ENCODE peak calls at places on chromosome 1, in six cellular contexts. One of them, this sample, is unnamed. For H3K4me1 and H3K27me3, the result is how much of the 10 kb centered on the place peaks cover.

GRCh38 chr1:47818682-47819502 is 178.3 kb downstream of the TRABD2B start:
- DNase-seq in esophagus squamous epithelium: no peak
- DNase-seq in ascending aorta: no peak
- DNase-seq in uterus: no peak
- DNase-seq in ovary: no peak
- DNase-seq in PC-9: no peak
- DNase-seq in this sample: no peak

GRCh38 chr1:47172782-47173181 is 17.1 kb downstream of the PDZK1IP1 start:
- DNase-seq in esophagus squamous epithelium: no peak
- DNase-seq in ascending aorta: no peak
- DNase-seq in uterus: no peak
- DNase-seq in ovary: no peak
- DNase-seq in PC-9: no peak
- DNase-seq in this sample: no peak

GRCh38 chr1:193408782-193409293 is 222.4 kb upstream of the B3GALT2 start:
- DNase-seq in esophagus squamous epithelium: no peak
- DNase-seq in ascending aorta: peak
- DNase-seq in uterus: peak
- DNase-seq in ovary: peak
- DNase-seq in PC-9: peak
- DNase-seq in this sample: peak

GRCh38 chr1:27341525-27342252 is at the start of gene SYTL1:
- DNase-seq in esophagus squamous epithelium: no peak
- DNase-seq in ascending aorta: no peak
- DNase-seq in uterus: no peak
- DNase-seq in ovary: no peak
- DNase-seq in PC-9: peak
- DNase-seq in this sample: peak

GRCh38 chr1:234538930-234539649 is 60.1 kb upstream of the TARBP1 start:
- DNase-seq in esophagus squamous epithelium: no peak
- DNase-seq in ascending aorta: peak
- DNase-seq in uterus: peak
- DNase-seq in ovary: peak
- DNase-seq in PC-9: no peak
- DNase-seq in this sample: no peak

GRCh38 chr1:230068952-230069684 is 2.1 kb downstream of the GALNT2 start:
- DNase-seq in esophagus squamous epithelium: no peak
- DNase-seq in ascending aorta: no peak
- DNase-seq in uterus: no peak
- DNase-seq in ovary: no peak
- DNase-seq in PC-9: no peak
- DNase-seq in this sample: peak

GRCh38 chr1:30232288-30232899 is 491.0 kb downstream of the MATN1 start:
- DNase-seq in esophagus squamous epithelium: no peak
- DNase-seq in ascending aorta: no peak
- DNase-seq in uterus: no peak
- DNase-seq in ovary: no peak
- DNase-seq in PC-9: no peak
- DNase-seq in this sample: peak

GRCh38 chr1:36446261-36446660 is 4.0 kb downstream of the OSCP1 start:
- DNase-seq in esophagus squamous epithelium: no peak
- DNase-seq in ascending aorta: no peak
- DNase-seq in uterus: no peak
- DNase-seq in ovary: no peak
- DNase-seq in PC-9: no peak
- DNase-seq in this sample: no peak

GRCh38 chr1:71053146-71053545 is 5.5 kb upstream of the PTGER3 start:
- DNase-seq in esophagus squamous epithelium: no peak
- DNase-seq in ascending aorta: no peak
- DNase-seq in uterus: no peak
- DNase-seq in ovary: no peak
- DNase-seq in PC-9: no peak
- DNase-seq in this sample: no peak

GRCh38 chr1:37038079-37038702 is 3.9 kb upstream of the GRIK3 start:
- DNase-seq in esophagus squamous epithelium: no peak
- DNase-seq in ascending aorta: no peak
- DNase-seq in uterus: no peak
- DNase-seq in ovary: no peak
- DNase-seq in PC-9: no peak
- DNase-seq in this sample: peak

GRCh38 chr1:53689736-53690401 is 49.1 kb downstream of the GLIS1 start:
- DNase-seq in esophagus squamous epithelium: no peak
- DNase-seq in ascending aorta: no peak
- DNase-seq in uterus: no peak
- DNase-seq in ovary: no peak
- DNase-seq in PC-9: no peak
- DNase-seq in this sample: no peak

GRCh38 chr1:154350383-154350782 is 25.1 kb downstream of the ATP8B2 start:
- DNase-seq in esophagus squamous epithelium: no peak
- DNase-seq in ascending aorta: no peak
- DNase-seq in uterus: no peak
- DNase-seq in ovary: no peak
- DNase-seq in PC-9: no peak
- DNase-seq in this sample: no peak

GRCh38 chr1:54266195-54266594 is 66.2 kb downstream of the MRPL37 start:
- DNase-seq in esophagus squamous epithelium: no peak
- DNase-seq in ascending aorta: no peak
- DNase-seq in uterus: no peak
- DNase-seq in ovary: no peak
- DNase-seq in PC-9: no peak
- DNase-seq in this sample: no peak

DNA sequence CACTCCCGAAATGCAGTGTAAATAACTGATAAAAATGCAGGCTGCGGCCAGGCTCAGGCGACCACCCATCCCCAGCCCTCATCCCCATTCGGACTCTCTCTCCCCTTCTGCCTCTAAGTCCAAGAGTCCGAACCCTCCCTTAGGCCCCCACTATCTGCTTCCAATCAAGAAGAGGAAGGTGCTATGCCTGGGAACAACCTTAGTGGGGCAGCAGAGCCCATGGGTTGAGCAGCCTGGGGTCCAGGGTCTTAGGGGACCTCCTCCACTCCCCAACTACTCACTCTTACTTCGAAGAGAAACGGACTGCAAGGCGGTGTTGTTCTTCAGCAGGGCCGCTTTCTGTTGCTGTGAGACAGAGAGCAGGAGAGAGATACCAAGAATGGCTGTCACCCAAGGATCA is 12.2 kb downstream of the ARHGEF2 start:
- DNase-seq in esophagus squamous epithelium: no peak
- DNase-seq in ascending aorta: no peak
- DNase-seq in uterus: no peak
- DNase-seq in ovary: no peak
- DNase-seq in PC-9: no peak
- DNase-seq in this sample: no peak
- H3K4me1 ChIP-seq in esophagus squamous epithelium: half or more
- H3K4me1 ChIP-seq in ascending aorta: half or more
- H3K4me1 ChIP-seq in uterus: under half
- H3K4me1 ChIP-seq in ovary: under half
- H3K4me1 ChIP-seq in PC-9: under half
- H3K4me1 ChIP-seq in this sample: under half

GRCh38 chr1:1067284-1068076 is 6.6 kb downstream of the RNF223 start:
- DNase-seq in esophagus squamous epithelium: no peak
- DNase-seq in ascending aorta: no peak
- DNase-seq in uterus: no peak
- DNase-seq in ovary: no peak
- DNase-seq in PC-9: peak
- DNase-seq in this sample: no peak

GRCh38 chr1:1069711-1070676 is 4.1 kb downstream of the RNF223 start:
- DNase-seq in esophagus squamous epithelium: no peak
- DNase-seq in ascending aorta: no peak
- DNase-seq in uterus: no peak
- DNase-seq in ovary: no peak
- DNase-seq in PC-9: peak
- DNase-seq in this sample: no peak

GRCh38 chr1:1068077-1068373 is 6.1 kb downstream of the RNF223 start:
- DNase-seq in esophagus squamous epithelium: no peak
- DNase-seq in ascending aorta: no peak
- DNase-seq in uterus: no peak
- DNase-seq in ovary: no peak
- DNase-seq in PC-9: no peak
- DNase-seq in this sample: no peak

GRCh38 chr1:1069061-1069710 is 4.9 kb downstream of the RNF223 start:
- DNase-seq in esophagus squamous epithelium: no peak
- DNase-seq in ascending aorta: no peak
- DNase-seq in uterus: peak
- DNase-seq in ovary: peak
- DNase-seq in PC-9: peak
- DNase-seq in this sample: peak

GRCh38 chr1:1068374-1069060 is 5.6 kb downstream of the RNF223 start:
- DNase-seq in esophagus squamous epithelium: no peak
- DNase-seq in ascending aorta: no peak
- DNase-seq in uterus: no peak
- DNase-seq in ovary: no peak
- DNase-seq in PC-9: peak
- DNase-seq in this sample: no peak
- H3K27me3 ChIP-seq in esophagus squamous epithelium: under half
- H3K27me3 ChIP-seq in ascending aorta: under half
- H3K27me3 ChIP-seq in uterus: under half
- H3K27me3 ChIP-seq in ovary: under half
- H3K27me3 ChIP-seq in PC-9: under half
- H3K27me3 ChIP-seq in this sample: under half

GRCh38 chr1:204465469-204466415 is 28.9 kb downstream of the PIK3C2B start:
- DNase-seq in esophagus squamous epithelium: no peak
- DNase-seq in ascending aorta: no peak
- DNase-seq in uterus: no peak
- DNase-seq in ovary: no peak
- DNase-seq in PC-9: no peak
- DNase-seq in this sample: peak
- H3K4me1 ChIP-seq in esophagus squamous epithelium: half or more
- H3K4me1 ChIP-seq in ascending aorta: half or more
- H3K4me1 ChIP-seq in uterus: under half
- H3K4me1 ChIP-seq in ovary: under half
- H3K4me1 ChIP-seq in PC-9: under half
- H3K4me1 ChIP-seq in this sample: under half

GRCh38 chr1:34926894-34927293 is 2.6 kb downstream of the DLGAP3 start:
- DNase-seq in esophagus squamous epithelium: no peak
- DNase-seq in ascending aorta: no peak
- DNase-seq in uterus: no peak
- DNase-seq in ovary: no peak
- DNase-seq in PC-9: no peak
- DNase-seq in this sample: no peak
- H3K27me3 ChIP-seq in esophagus squamous epithelium: under half
- H3K27me3 ChIP-seq in ascending aorta: under half
- H3K27me3 ChIP-seq in uterus: under half
- H3K27me3 ChIP-seq in ovary: under half
- H3K27me3 ChIP-seq in PC-9: under half
- H3K27me3 ChIP-seq in this sample: half or more

GRCh38 chr1:17594690-17595601 is 55.4 kb downstream of the ARHGEF10L start:
- DNase-seq in esophagus squamous epithelium: no peak
- DNase-seq in ascending aorta: no peak
- DNase-seq in uterus: no peak
- DNase-seq in ovary: no peak
- DNase-seq in PC-9: no peak
- DNase-seq in this sample: no peak
- H3K4me1 ChIP-seq in esophagus squamous epithelium: under half
- H3K4me1 ChIP-seq in ascending aorta: half or more
- H3K4me1 ChIP-seq in uterus: under half
- H3K4me1 ChIP-seq in ovary: under half
- H3K4me1 ChIP-seq in PC-9: under half
- H3K4me1 ChIP-seq in this sample: under half

DNA sequence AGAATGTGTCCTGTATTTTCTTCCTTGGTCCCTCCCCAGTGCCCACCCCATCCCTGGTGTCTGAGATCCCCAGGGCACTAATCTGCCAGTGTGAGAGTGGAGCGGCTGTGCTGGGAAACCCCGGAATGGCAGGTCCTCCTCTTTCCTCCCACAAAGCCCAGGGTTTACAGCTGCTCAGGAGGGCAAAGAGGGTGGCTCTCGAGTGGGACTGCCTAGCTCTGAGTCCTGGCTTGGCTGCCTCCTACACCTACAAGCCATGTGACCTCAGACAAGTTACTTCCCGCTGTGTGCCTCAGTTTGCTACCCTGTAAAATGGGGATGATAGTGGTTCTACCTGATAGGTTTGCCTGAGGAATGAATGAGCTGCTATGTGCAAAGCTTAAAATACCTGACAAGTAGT is 29.6 kb upstream of the IFNLR1 start:
- DNase-seq in esophagus squamous epithelium: no peak
- DNase-seq in ascending aorta: no peak
- DNase-seq in uterus: no peak
- DNase-seq in ovary: no peak
- DNase-seq in PC-9: no peak
- DNase-seq in this sample: no peak
- H3K27me3 ChIP-seq in esophagus squamous epithelium: under half
- H3K27me3 ChIP-seq in ascending aorta: under half
- H3K27me3 ChIP-seq in uterus: under half
- H3K27me3 ChIP-seq in ovary: under half
- H3K27me3 ChIP-seq in PC-9: under half
- H3K27me3 ChIP-seq in this sample: under half

DNA sequence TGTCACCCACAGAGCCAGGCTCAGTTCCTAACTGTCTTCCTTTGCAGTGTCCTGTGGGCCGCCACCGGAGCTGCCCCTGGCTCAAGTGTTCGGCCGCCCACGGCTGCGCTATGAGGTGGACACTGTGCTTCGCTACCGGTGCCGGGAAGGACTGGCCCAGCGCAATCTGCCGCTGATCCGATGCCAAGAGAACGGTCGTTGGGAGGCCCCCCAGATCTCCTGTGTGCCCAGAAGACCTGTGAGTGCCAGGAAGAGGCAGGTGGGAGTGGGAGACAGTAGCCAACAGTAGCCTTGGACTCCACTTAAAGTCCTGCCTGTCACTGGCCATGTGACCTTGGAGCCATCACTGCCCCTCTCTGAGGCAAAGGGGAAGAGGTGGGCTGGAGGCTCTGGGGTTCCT is 16.6 kb downstream of the BCAN start:
- DNase-seq in esophagus squamous epithelium: no peak
- DNase-seq in ascending aorta: no peak
- DNase-seq in uterus: no peak
- DNase-seq in ovary: no peak
- DNase-seq in PC-9: no peak
- DNase-seq in this sample: no peak
- H3K4me1 ChIP-seq in esophagus squamous epithelium: half or more
- H3K4me1 ChIP-seq in ascending aorta: under half
- H3K4me1 ChIP-seq in uterus: under half
- H3K4me1 ChIP-seq in ovary: under half
- H3K4me1 ChIP-seq in PC-9: under half
- H3K4me1 ChIP-seq in this sample: under half

GRCh38 chr1:3438661-3439180 is 15.7 kb upstream of the ARHGEF16 start:
- DNase-seq in esophagus squamous epithelium: no peak
- DNase-seq in ascending aorta: no peak
- DNase-seq in uterus: no peak
- DNase-seq in ovary: no peak
- DNase-seq in PC-9: no peak
- DNase-seq in this sample: no peak
- H3K27me3 ChIP-seq in esophagus squamous epithelium: under half
- H3K27me3 ChIP-seq in ascending aorta: under half
- H3K27me3 ChIP-seq in uterus: under half
- H3K27me3 ChIP-seq in ovary: under half
- H3K27me3 ChIP-seq in PC-9: half or more
- H3K27me3 ChIP-seq in this sample: under half